ENCODE peak calls at places on chromosomes 5 and 9, in seven cellular contexts. K is PC-3; B is GM06990; P is aorta; I is stimulated activated CD8-positive, alpha-beta memory T cell treated with anti-CD3 and anti-CD28 coated beads, Interleukin-12 subunit alpha, Interleukin-12 subunit beta, amount 100 ng/mL, for 1 hour; E is uterus; N is colonic mucosa. W is an unnamed sample.

GRCh38 chr9:98732091-98732490 is 23.4 kb upstream of the GABBR2 start:
- DNase-seq in N (no peak), P (no peak), I (no peak), E (no peak), K (no peak), B (no peak), W (no peak)

GRCh38 chr5:86337667-86338460 is 279.9 kb upstream of the COX7C start:
- DNase-seq in E (no peak), N (no peak), P (peak), B (no peak), I (no peak), K (no peak), W (no peak)

GRCh38 chr9:114911167-114911821 is 19.1 kb downstream of the TNFSF8 start:
- DNase-seq in E (no peak), I (no peak), N (peak), B (no peak), K (peak), P (no peak), W (no peak)

GRCh38 chr5:145948921-145949320 is 12.5 kb downstream of the SH3RF2 start:
- DNase-seq in B (no peak), E (no peak), N (no peak), I (no peak), K (no peak), P (no peak), W (no peak)

GRCh38 chr5:133482033-133482432 is 130.3 kb downstream of the FSTL4 start:
- DNase-seq in K (no peak), B (no peak), N (no peak), I (no peak), E (no peak), P (no peak), W (no peak)

GRCh38 chr5:134758176-134758503 is 439 bp upstream of the DDX46 start:
- DNase-seq in B (no peak), E (no peak), N (no peak), K (no peak), I (no peak), P (no peak), W (no peak)

GRCh38 chr5:150561571-150562295 is 53.8 kb downstream of the NDST1 start:
- DNase-seq in N (no peak), P (no peak), B (no peak), I (no peak), K (no peak), E (no peak), W (no peak)

GRCh38 chr5:165573445-165573844 is 2068.0 kb downstream of the MAT2B start:
- DNase-seq in E (no peak), B (no peak), I (no peak), K (peak), N (no peak), P (no peak), W (no peak)

GRCh38 chr9:37559125-37559524 is 17.1 kb downstream of the FBXO10 start:
- DNase-seq in P (no peak), K (no peak), N (no peak), E (no peak), I (no peak), B (no peak), W (no peak)

GRCh38 chr5:159210306-159210722 is 961 bp upstream of the RNF145 start:
- DNase-seq in N (peak), K (peak), B (no peak), E (no peak), P (no peak), I (no peak), W (no peak)

GRCh38 chr9:93130861-93131481 is 3.1 kb downstream of the NINJ1 start:
- DNase-seq in N (no peak), K (no peak), P (no peak), I (no peak), E (no peak), B (no peak), W (no peak)

GRCh38 chr5:78720997-78721396 is 72.4 kb upstream of the LHFPL2 start:
- DNase-seq in P (no peak), K (peak), I (no peak), N (no peak), E (no peak), B (no peak), W (no peak)

GRCh38 chr9:98378206-98379193 is 123.1 kb upstream of the TBC1D2 start:
- DNase-seq in E (no peak), N (no peak), K (no peak), P (no peak), B (no peak), I (no peak), W (no peak)

GRCh38 chr5:163489055-163489744 is 16.2 kb upstream of the MAT2B start:
- DNase-seq in P (no peak), B (no peak), N (no peak), E (no peak), I (no peak), K (peak), W (no peak)

W was measured in skeletal muscle cell.